ENCODE peak calls at places on chromosomes 16 and 17, in seven cellular contexts. Y, L, C, I, O, B and S are unnamed samples.

GRCh38 chr16:88298882-88299745 is 83.6 kb upstream of the ZNF469 start:
- DNase-seq in B (no peak), O (no peak), L (no peak), C (no peak), I (no peak), Y (no peak), S (no peak)

GRCh38 chr16:46748775-46749705 is 896 bp upstream of the MYLK3 start:
- DNase-seq in Y (no peak), O (no peak), B (peak; percentile 79), L (peak; percentile 31), C (no peak), I (no peak), S (no peak)

GRCh38 chr17:72378414-72379395 is 257.9 kb downstream of the SOX9 start:
- DNase-seq in O (no peak), L (peak; percentile 14), I (no peak), C (no peak), B (no peak), Y (no peak), S (peak; percentile 5)

GRCh38 chr17:82941021-82942001 is 101.5 kb upstream of the ZNF750 start:
- DNase-seq in C (no peak), B (no peak), I (no peak), L (no peak), O (no peak), Y (no peak), S (no peak)

GRCh38 chr17:12041316-12041715 is 20.6 kb downstream of the MAP2K4 start:
- DNase-seq in C (no peak), L (no peak), I (no peak), Y (peak; percentile 64), B (no peak), O (no peak), S (no peak)

GRCh38 chr17:81459864-81460263 is 52.7 kb downstream of the ACTG1 start:
- DNase-seq in C (no peak), L (no peak), B (no peak), O (no peak), Y (no peak), I (no peak), S (no peak)

GRCh38 chr17:77146882-77147281 is 6.1 kb downstream of the SEC14L1 start:
- DNase-seq in I (no peak), C (no peak), Y (no peak), L (no peak), O (no peak), B (peak; percentile 37), S (no peak)

GRCh38 chr16:11658896-11659708 is 9.2 kb upstream of the SNN start:
- DNase-seq in I (no peak), C (no peak), B (no peak), Y (no peak), O (no peak), L (no peak), S (no peak)

GRCh38 chr16:3007957-3008748 is 4.6 kb upstream of the CLDN9 start:
- DNase-seq in I (no peak), O (no peak), C (peak; percentile 97), B (no peak), L (no peak), Y (no peak), S (peak; percentile 33)

GRCh38 chr16:89864421-89864820 is 9.0 kb upstream of the TCF25 start:
- DNase-seq in B (no peak), Y (no peak), C (no peak), O (no peak), I (no peak), L (no peak), S (no peak)

GRCh38 chr17:36198831-36199465 is 2.4 kb upstream of the CCL3L1 start:
- DNase-seq in B (no peak), O (peak; percentile 26), Y (no peak), C (no peak), I (no peak), L (no peak), S (peak; percentile 35)

GRCh38 chr16:56226840-56227525 is 35.7 kb downstream of the GNAO1 start:
- DNase-seq in C (no peak), B (no peak), O (no peak), Y (no peak), L (no peak), I (no peak), S (no peak)

GRCh38 chr16:85276741-85277140 is 164.5 kb upstream of the CIBAR2 start:
- DNase-seq in C (no peak), O (no peak), I (no peak), B (no peak), L (no peak), Y (no peak), S (no peak)